ENCODE peak calls at places on chromosomes 3 and 15, in four cellular contexts. J, B, I and T are unnamed samples.

GRCh38 chr3:133928903-133929607 is 33.4 kb upstream of the RAB6B start:
- DNase-seq in J (no peak), B (no peak), I (no peak), T (no peak)

GRCh38 chr15:52109559-52110451 is 2.8 kb downstream of the BCL2L10 start:
- DNase-seq in J (no peak), B (no peak), I (peak), T (no peak)

GRCh38 chr3:30751610-30752299 is 142.7 kb downstream of the GADL1 start:
- DNase-seq in J (peak), B (peak), I (peak), T (peak)

GRCh38 chr3:114418724-114419543 is 125.1 kb downstream of the TIGIT start:
- DNase-seq in J (peak), B (peak), I (peak), T (peak)

GRCh38 chr3:41630017-41630416 is 331.9 kb downstream of the ULK4 start:
- DNase-seq in J (no peak), B (no peak), I (no peak), T (no peak)

GRCh38 chr15:76181705-76182107 is 121.9 kb downstream of the TMEM266 start:
- DNase-seq in J (no peak), B (no peak), I (no peak), T (no peak)

GRCh38 chr3:103295974-103296570 is 861.3 kb downstream of the ZPLD1 start:
- DNase-seq in J (peak), B (no peak), I (peak), T (peak)

GRCh38 chr3:41259449-41260062 is 60.3 kb downstream of the CTNNB1 start:
- DNase-seq in J (peak), B (no peak), I (no peak), T (peak)

GRCh38 chr15:76577879-76578512 is 241.4 kb downstream of the ISL2 start:
- DNase-seq in J (no peak), B (no peak), I (no peak), T (no peak)

GRCh38 chr3:189132125-189132744 is 39.5 kb upstream of the TPRG1 start:
- DNase-seq in J (peak), B (peak), I (no peak), T (peak)

GRCh38 chr3:56855856-56856538 is 54.2 kb upstream of the ARHGEF3 start:
- DNase-seq in J (no peak), B (no peak), I (peak), T (no peak)

GRCh38 chr3:20069178-20069532 is 28.9 kb downstream of the KAT2B start:
- DNase-seq in J (no peak), B (no peak), I (no peak), T (no peak)

GRCh38 chr3:112786002-112786590 is 60.6 kb downstream of the CD200R1L start:
- DNase-seq in J (no peak), B (no peak), I (no peak), T (no peak)

GRCh38 chr3:56366641-56366984 is 101.7 kb downstream of the ERC2 start:
- DNase-seq in J (no peak), B (no peak), I (no peak), T (no peak)

GRCh38 chr15:68734352-68734751 is 86.3 kb downstream of the ANP32A start:
- DNase-seq in J (no peak), B (no peak), I (no peak), T (no peak)

GRCh38 chr15:68731318-68731897 is 89.3 kb downstream of the ANP32A start:
- DNase-seq in J (no peak), B (no peak), I (no peak), T (no peak)

GRCh38 chr15:68730491-68731317 is 90.0 kb downstream of the ANP32A start:
- DNase-seq in J (peak), B (peak), I (peak), T (peak)

GRCh38 chr15:68733666-68734065 is 87.0 kb downstream of the ANP32A start:
- DNase-seq in J (peak), B (no peak), I (no peak), T (no peak)

GRCh38 chr15:68732451-68732850 is 88.2 kb downstream of the ANP32A start:
- DNase-seq in J (no peak), B (no peak), I (no peak), T (no peak)
- TF ChIP-seq CTCF in J (no peak), B (no peak), I (no peak), T (no peak)

GRCh38 chr3:128922804-128923459 is 43.5 kb downstream of the ACAD9 start:
- DNase-seq in J (no peak), B (no peak), I (no peak), T (no peak)
- H3K4me3 ChIP-seq in J (no peak), B (no peak), I (no peak), T (no peak)

GRCh38 chr3:46300461-46300789 is 53.5 kb upstream of the CCR2 start:
- DNase-seq in J (no peak), B (no peak), I (no peak), T (no peak)
- TF ChIP-seq CTCF in J (no peak), B (no peak), I (no peak), T (no peak)

DNA sequence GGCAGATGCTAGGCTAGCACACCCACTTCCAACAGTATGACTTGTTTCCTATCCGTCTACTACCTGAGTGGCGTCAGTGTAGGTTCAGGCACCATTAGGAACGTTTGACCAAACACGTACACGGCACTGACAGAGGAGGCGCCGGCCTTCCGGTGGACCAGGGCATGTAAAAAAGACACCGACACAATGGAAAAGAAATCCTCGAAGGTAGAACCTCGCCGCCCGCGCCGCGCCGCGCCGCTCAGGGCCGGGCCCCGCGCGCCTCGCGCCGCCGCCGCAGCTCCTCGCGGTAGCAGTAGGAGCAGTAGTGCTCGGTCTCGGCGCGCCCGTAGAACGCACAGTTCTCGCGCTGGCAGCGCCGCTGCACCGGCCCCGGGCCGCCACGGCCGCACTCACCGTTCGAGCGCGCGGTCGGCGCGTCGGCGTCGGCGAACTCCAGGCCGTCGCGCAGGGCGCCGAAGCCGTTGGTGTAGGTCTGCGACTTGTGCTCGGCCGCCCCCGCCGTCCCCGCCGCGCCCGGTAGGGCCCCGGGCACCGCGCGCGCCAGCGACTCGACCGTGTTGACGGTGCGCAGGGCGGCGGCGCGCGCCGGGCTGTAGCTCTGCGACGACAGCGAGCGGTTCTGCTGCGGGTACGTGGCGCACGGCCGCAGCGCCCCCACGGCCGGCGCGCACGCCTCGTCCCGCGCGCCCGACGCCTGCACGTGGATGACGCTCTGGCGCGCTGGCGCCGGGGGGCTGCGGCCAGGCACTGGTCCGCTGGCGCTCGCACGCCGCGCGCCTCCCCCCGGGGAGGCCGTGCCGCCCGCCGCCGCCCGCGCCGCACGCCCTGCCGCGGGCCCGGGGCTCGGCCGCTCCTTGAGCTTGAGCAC is 156.7 kb downstream of the KLF13 start:
- DNase-seq in J (no peak), B (no peak), I (no peak), T (no peak)
- H3K4me3 ChIP-seq in J (no peak), B (peak), I (no peak), T (no peak)

DNA sequence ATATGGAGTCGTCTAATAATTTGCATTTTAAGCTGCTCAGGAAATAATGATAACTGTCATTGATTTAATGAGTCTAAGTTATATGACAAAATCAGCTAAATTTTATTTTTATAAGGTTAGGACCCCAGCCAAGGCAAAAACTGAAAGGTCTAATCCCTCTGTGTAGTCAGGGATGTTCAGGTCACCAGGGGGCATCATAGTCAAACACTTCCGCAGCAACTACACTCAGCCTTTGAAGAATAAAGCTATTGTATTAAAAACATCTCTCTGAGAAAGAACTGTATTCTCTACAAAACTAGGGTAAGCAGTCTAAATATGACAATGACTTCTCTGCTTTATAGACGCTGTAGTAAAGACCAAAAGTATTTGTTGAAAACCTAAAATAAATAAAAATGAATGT is 15.0 kb downstream of the INTS14 start:
- DNase-seq in J (peak), B (no peak), I (peak), T (no peak)
- TF ChIP-seq CTCF in J (peak), B (no peak), I (peak), T (no peak)

DNA sequence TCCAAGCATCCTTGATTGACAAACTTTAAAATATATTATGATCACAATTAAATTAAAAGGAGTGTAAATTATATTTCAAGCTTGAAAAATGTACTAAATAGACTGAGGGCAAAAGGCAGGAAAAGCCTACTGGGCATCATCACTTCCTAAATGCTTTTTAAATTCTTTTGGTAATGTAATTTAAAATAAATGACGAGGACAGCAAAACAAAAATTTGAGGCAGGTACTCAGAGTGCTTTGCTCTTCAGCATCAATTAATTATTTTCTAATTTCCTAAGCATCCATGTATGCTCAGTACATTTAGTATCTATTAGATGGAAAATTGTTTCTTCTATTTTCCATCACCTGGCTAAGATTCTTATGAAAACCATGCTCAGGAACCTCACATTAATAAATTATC is 5.2 kb downstream of the CBLB start:
- DNase-seq in J (no peak), B (no peak), I (no peak), T (no peak)
- H3K4me3 ChIP-seq in J (no peak), B (peak), I (no peak), T (no peak)

GRCh38 chr15:67520976-67521769 is at the start of gene C15orf61:
- DNase-seq in J (peak), B (peak), I (peak), T (peak)
- TF ChIP-seq CTCF in J (no peak), B (no peak), I (no peak), T (no peak)

GRCh38 chr3:184338538-184338945 is 1.1 kb downstream of the FAM131A start:
- DNase-seq in J (peak), B (peak), I (no peak), T (peak)
- H3K4me3 ChIP-seq in J (peak), B (peak), I (no peak), T (peak)

GRCh38 chr3:99111235-99111634 is 209.7 kb upstream of the DCBLD2 start:
- DNase-seq in J (no peak), B (no peak), I (no peak), T (no peak)

GRCh38 chr3:99108508-99108907 is 207.0 kb upstream of the DCBLD2 start:
- DNase-seq in J (peak), B (peak), I (no peak), T (peak)
- TF ChIP-seq CTCF in J (no peak), B (no peak), I (no peak), T (no peak)